ENCODE peak calls at places on chromosomes 4 and X, in nine cellular contexts. O is choroid plexus epithelial cell, D is HCT116, X is natural killer cell, V is GM10248, P is H9, E is Caco-2, Z is WERI-Rb-1, R is A549. Y is an unnamed sample.

GRCh38 chrX:56729152-56729557 is at the start of gene NBDY:
- DNase-seq in O (peak; percentile 55), D (no peak), X (peak; percentile 16), V (peak; percentile 15), P (peak; percentile 54), E (peak; percentile 25), Z (peak; percentile 25), R (peak; percentile 26), Y (peak; percentile 27)

GRCh38 chr4:82613111-82613510 is 51.3 kb upstream of the TMEM150C start:
- DNase-seq in O (no peak), D (no peak), X (no peak), V (no peak), P (no peak), E (no peak), Z (no peak), R (no peak), Y (no peak)

GRCh38 chr4:163331629-163332360 is 601 bp downstream of the NPY1R start:
- DNase-seq in O (peak; percentile 38), D (no peak), X (no peak), V (peak; percentile 15), P (peak; percentile 45), E (peak; percentile 6), Z (peak; percentile 51), R (peak; percentile 4), Y (peak; percentile 59)

GRCh38 chr4:74446193-74446868 is 1.4 kb downstream of the AREG start:
- DNase-seq in O (peak; percentile 56), D (no peak), X (no peak), V (no peak), P (no peak), E (no peak), Z (no peak), R (no peak), Y (no peak)

GRCh38 chrX:78673256-78673655 is 14.1 kb upstream of the RTL3 start:
- DNase-seq in O (peak; percentile 31), D (no peak), X (no peak), V (no peak), P (no peak), E (no peak), Z (no peak), R (no peak), Y (no peak)

GRCh38 chrX:55451626-55451989 is 319 bp upstream of the MAGEH1 start:
- DNase-seq in O (no peak), D (no peak), X (no peak), V (no peak), P (no peak), E (no peak), Z (no peak), R (peak; percentile 1), Y (no peak)

GRCh38 chrX:112058255-112058654 is 24.3 kb downstream of the TRPC5 start:
- DNase-seq in O (no peak), D (no peak), X (no peak), V (no peak), P (no peak), E (no peak), Z (no peak), R (no peak), Y (no peak)

GRCh38 chrX:21885568-21885967 is 29.8 kb downstream of the YY2 start:
- DNase-seq in O (peak; percentile 84), D (no peak), X (no peak), V (no peak), P (no peak), E (peak; percentile 0), Z (no peak), R (no peak), Y (no peak)

GRCh38 chrX:68997911-68998310 is 167.3 kb downstream of the PJA1 start:
- DNase-seq in O (peak; percentile 66), D (no peak), X (no peak), V (no peak), P (no peak), E (no peak), Z (no peak), R (no peak), Y (no peak)

GRCh38 chr4:186360551-186360950 is 94.6 kb downstream of the F11 start:
- DNase-seq in O (no peak), D (no peak), X (no peak), V (no peak), P (no peak), E (no peak), Z (no peak), R (no peak), Y (no peak)

GRCh38 chr4:42767669-42768068 is 110.8 kb upstream of the ATP8A1 start:
- DNase-seq in O (no peak), D (no peak), X (no peak), V (no peak), P (peak; percentile 38), E (no peak), Z (no peak), R (no peak), Y (no peak)

GRCh38 chr4:151013491-151013890 is 1.6 kb downstream of the LRBA start:
- DNase-seq in O (no peak), D (no peak), X (no peak), V (no peak), P (no peak), E (no peak), Z (no peak), R (no peak), Y (no peak)

GRCh38 chr4:151678048-151678853 is 82.6 kb downstream of the GATB start:
- DNase-seq in O (no peak), D (no peak), X (no peak), V (no peak), P (no peak), E (no peak), Z (no peak), R (no peak), Y (no peak)

GRCh38 chr4:76219299-76220055 is 5.9 kb upstream of the SCARB2 start:
- DNase-seq in O (peak; percentile 85), D (no peak), X (no peak), V (no peak), P (no peak), E (peak; percentile 21), Z (no peak), R (no peak), Y (no peak)

GRCh38 chrX:122565952-122566351 is 618.1 kb upstream of the GRIA3 start:
- DNase-seq in O (peak; percentile 95), D (peak; percentile 7), X (no peak), V (no peak), P (no peak), E (no peak), Z (no peak), R (no peak), Y (no peak)

GRCh38 chrX:55127692-55128091 is 38.9 kb downstream of the PAGE2 start:
- DNase-seq in O (peak; percentile 26), D (no peak), X (no peak), V (no peak), P (no peak), E (no peak), Z (no peak), R (no peak), Y (no peak)

GRCh38 chr4:19301527-19301926 is 950.2 kb upstream of the SLIT2 start:
- DNase-seq in O (peak; percentile 62), D (no peak), X (no peak), V (no peak), P (no peak), E (peak; percentile 13), Z (no peak), R (no peak), Y (no peak)

GRCh38 chrX:131895002-131895401 is 128.1 kb upstream of the STK26 start:
- DNase-seq in O (peak; percentile 0), D (no peak), X (no peak), V (no peak), P (no peak), E (no peak), Z (no peak), R (no peak), Y (no peak)

GRCh38 chrX:131901581-131901980 is 121.5 kb upstream of the STK26 start:
- DNase-seq in O (no peak), D (no peak), X (no peak), V (no peak), P (no peak), E (no peak), Z (no peak), R (no peak), Y (no peak)

GRCh38 chrX:131895807-131896206 is 127.3 kb upstream of the STK26 start:
- DNase-seq in O (no peak), D (no peak), X (no peak), V (no peak), P (no peak), E (no peak), Z (no peak), R (no peak), Y (no peak)
- TF ChIP-seq CTCF in O (no peak), D (no peak), X (no peak), V (peak; percentile 15), P (no peak), E (no peak), Z (no peak), R (no peak), Y (no peak)

GRCh38 chr4:5378002-5378401 is 326.7 kb downstream of the STK32B start:
- DNase-seq in O (peak; percentile 19), D (peak; percentile 13), X (no peak), V (no peak), P (no peak), E (no peak), Z (peak; percentile 69), R (no peak), Y (no peak)
- TF ChIP-seq CTCF in O (peak; percentile 31), D (peak; percentile 48), X (no peak), V (no peak), P (peak; percentile 43), E (no peak), Z (peak; percentile 71), R (peak; percentile 12), Y (no peak)

GRCh38 chr4:185282968-185283367 is 73.6 kb downstream of the SNX25 start:
- DNase-seq in O (peak; percentile 84), D (no peak), X (no peak), V (no peak), P (no peak), E (peak; percentile 26), Z (peak; percentile 48), R (peak; percentile 18), Y (no peak)
- TF ChIP-seq CTCF in O (peak; percentile 40), D (no peak), X (no peak), V (no peak), P (no peak), E (peak; percentile 16), Z (peak; percentile 11), R (no peak), Y (no peak)

GRCh38 chr4:37687175-37687525 is 974 bp upstream of the RELL1 start:
- DNase-seq in O (no peak), D (no peak), X (no peak), V (no peak), P (no peak), E (no peak), Z (no peak), R (no peak), Y (no peak)

GRCh38 chr4:37686373-37687174 is at the start of gene RELL1:
- DNase-seq in O (peak; percentile 100), D (peak; percentile 99), X (peak; percentile 85), V (peak; percentile 98), P (peak; percentile 100), E (peak; percentile 99), Z (peak; percentile 100), R (peak; percentile 79), Y (peak; percentile 100)

GRCh38 chr4:37685726-37686372 is 327 bp downstream of the RELL1 start:
- DNase-seq in O (peak; percentile 30), D (no peak), X (peak; percentile 48), V (peak; percentile 28), P (no peak), E (no peak), Z (peak; percentile 51), R (peak; percentile 21), Y (no peak)

GRCh38 chr4:37689353-37689752 is 3.2 kb upstream of the RELL1 start:
- DNase-seq in O (peak; percentile 44), D (no peak), X (no peak), V (no peak), P (no peak), E (no peak), Z (peak; percentile 35), R (no peak), Y (no peak)

GRCh38 chr4:37687666-37688065 is 1.5 kb upstream of the RELL1 start:
- DNase-seq in O (no peak), D (no peak), X (no peak), V (no peak), P (no peak), E (no peak), Z (no peak), R (no peak), Y (no peak)
- TF ChIP-seq CTCF in O (no peak), D (no peak), X (no peak), V (no peak), P (no peak), E (no peak), Z (no peak), R (no peak), Y (no peak)

Y was measured in nephron progenitor cell.